ENCODE peak calls at places on chromosomes 5 and 9, in four cellular contexts. One of them, this sample, is unnamed.

GRCh38 chr5:133227082-133227481 is 175.3 kb downstream of the HSPA4 start:
- DNase-seq in foreskin melanocyte: no peak
- DNase-seq in Caki2: no peak
- DNase-seq in HCT116: no peak
- DNase-seq in this sample: no peak

GRCh38 chr9:77127071-77127470 is 50.3 kb upstream of the VPS13A start:
- DNase-seq in foreskin melanocyte: no peak
- DNase-seq in Caki2: no peak
- DNase-seq in HCT116: no peak
- DNase-seq in this sample: no peak

GRCh38 chr5:37926732-37927131 is 86.9 kb upstream of the GDNF start:
- DNase-seq in HCT116: no peak
- DNase-seq in foreskin melanocyte: no peak
- DNase-seq in Caki2: no peak
- DNase-seq in this sample: no peak

GRCh38 chr5:140869555-140869886 is 764 bp downstream of the PCDHA11 start:
- DNase-seq in HCT116: peak
- DNase-seq in foreskin melanocyte: no peak
- DNase-seq in Caki2: no peak
- DNase-seq in this sample: no peak

GRCh38 chr9:107794259-107794658 is 304.7 kb upstream of the KLF4 start:
- DNase-seq in Caki2: no peak
- DNase-seq in foreskin melanocyte: no peak
- DNase-seq in HCT116: no peak
- DNase-seq in this sample: no peak

GRCh38 chr5:27020965-27021364 is 17.4 kb downstream of the CDH9 start:
- DNase-seq in Caki2: peak
- DNase-seq in foreskin melanocyte: no peak
- DNase-seq in HCT116: no peak
- DNase-seq in this sample: no peak

GRCh38 chr9:129496187-129497063 is 124.5 kb downstream of the C9orf50 start:
- DNase-seq in foreskin melanocyte: peak
- DNase-seq in HCT116: peak
- DNase-seq in Caki2: peak
- DNase-seq in this sample: peak

GRCh38 chr9:134492721-134493470 is 148.7 kb upstream of the COL5A1 start:
- DNase-seq in HCT116: no peak
- DNase-seq in foreskin melanocyte: no peak
- DNase-seq in Caki2: no peak
- DNase-seq in this sample: no peak

GRCh38 chr5:95806687-95807086 is 15.8 kb downstream of the GLRX start:
- DNase-seq in HCT116: no peak
- DNase-seq in foreskin melanocyte: no peak
- DNase-seq in Caki2: no peak
- DNase-seq in this sample: no peak

This sample was measured in lung.